ENCODE peak calls at places on chromosomes 11 and 22, in nine cellular contexts. One of them, this sample, is unnamed.

GRCh38 chr11:2664331-2664730 is 35.5 kb downstream of the KCNQ1OT1 start:
- DNase-seq in uterus: no peak
- DNase-seq in CD8-positive, alpha-beta memory T cell: no peak
- DNase-seq in endodermal cell: peak; percentile 30
- DNase-seq in DMS53: no peak
- DNase-seq in HFFc6: no peak
- DNase-seq in heart right ventricle: no peak
- DNase-seq in RWPE1: no peak
- DNase-seq in NT2/D1: no peak
- DNase-seq in this sample: no peak

GRCh38 chr11:70027451-70027850 is 50.7 kb upstream of the ANO1 start:
- DNase-seq in uterus: no peak
- DNase-seq in endodermal cell: peak; percentile 13
- DNase-seq in CD8-positive, alpha-beta memory T cell: no peak
- DNase-seq in RWPE1: no peak
- DNase-seq in DMS53: no peak
- DNase-seq in HFFc6: no peak
- DNase-seq in NT2/D1: no peak
- DNase-seq in heart right ventricle: no peak
- DNase-seq in this sample: no peak

GRCh38 chr22:34998921-34999320 is 67.0 kb upstream of the ISX start:
- DNase-seq in endodermal cell: no peak
- DNase-seq in HFFc6: no peak
- DNase-seq in DMS53: no peak
- DNase-seq in RWPE1: no peak
- DNase-seq in heart right ventricle: no peak
- DNase-seq in uterus: no peak
- DNase-seq in NT2/D1: no peak
- DNase-seq in CD8-positive, alpha-beta memory T cell: no peak
- DNase-seq in this sample: no peak

GRCh38 chr11:67071420-67072284 is 15.0 kb downstream of the RHOD start:
- DNase-seq in DMS53: peak; percentile 96
- DNase-seq in NT2/D1: peak; percentile 86
- DNase-seq in uterus: peak; percentile 40
- DNase-seq in endodermal cell: peak; percentile 97
- DNase-seq in HFFc6: no peak
- DNase-seq in heart right ventricle: peak; percentile 74
- DNase-seq in RWPE1: no peak
- DNase-seq in CD8-positive, alpha-beta memory T cell: peak; percentile 58
- DNase-seq in this sample: peak; percentile 50

GRCh38 chr11:3849297-3849874 is 6.1 kb upstream of the STIM1 start:
- DNase-seq in endodermal cell: peak; percentile 57
- DNase-seq in DMS53: peak; percentile 64
- DNase-seq in NT2/D1: no peak
- DNase-seq in RWPE1: peak; percentile 49
- DNase-seq in uterus: no peak
- DNase-seq in heart right ventricle: peak; percentile 34
- DNase-seq in CD8-positive, alpha-beta memory T cell: peak; percentile 32
- DNase-seq in HFFc6: peak; percentile 37
- DNase-seq in this sample: no peak

GRCh38 chr22:36874309-36874696 is 13.5 kb downstream of the NCF4 start:
- DNase-seq in heart right ventricle: no peak
- DNase-seq in CD8-positive, alpha-beta memory T cell: no peak
- DNase-seq in DMS53: no peak
- DNase-seq in endodermal cell: no peak
- DNase-seq in RWPE1: no peak
- DNase-seq in NT2/D1: no peak
- DNase-seq in uterus: no peak
- DNase-seq in HFFc6: no peak
- DNase-seq in this sample: no peak

GRCh38 chr11:33480636-33481035 is 220.0 kb downstream of the C11orf91 start:
- DNase-seq in DMS53: no peak
- DNase-seq in uterus: no peak
- DNase-seq in heart right ventricle: no peak
- DNase-seq in RWPE1: no peak
- DNase-seq in NT2/D1: no peak
- DNase-seq in endodermal cell: peak; percentile 22
- DNase-seq in HFFc6: no peak
- DNase-seq in CD8-positive, alpha-beta memory T cell: no peak
- DNase-seq in this sample: no peak

GRCh38 chr11:17762309-17762974 is 27.9 kb downstream of the KCNC1 start:
- DNase-seq in DMS53: peak; percentile 17
- DNase-seq in CD8-positive, alpha-beta memory T cell: no peak
- DNase-seq in endodermal cell: no peak
- DNase-seq in uterus: no peak
- DNase-seq in heart right ventricle: no peak
- DNase-seq in HFFc6: no peak
- DNase-seq in RWPE1: no peak
- DNase-seq in NT2/D1: no peak
- DNase-seq in this sample: no peak

GRCh38 chr11:97739892-97740782 is 1280.6 kb upstream of the CNTN5 start:
- DNase-seq in endodermal cell: no peak
- DNase-seq in RWPE1: no peak
- DNase-seq in NT2/D1: no peak
- DNase-seq in CD8-positive, alpha-beta memory T cell: no peak
- DNase-seq in heart right ventricle: no peak
- DNase-seq in HFFc6: peak; percentile 62
- DNase-seq in uterus: no peak
- DNase-seq in DMS53: peak; percentile 83
- DNase-seq in this sample: no peak

GRCh38 chr11:68942751-68943271 is 38.0 kb downstream of the MRGPRD start:
- DNase-seq in NT2/D1: no peak
- DNase-seq in RWPE1: no peak
- DNase-seq in heart right ventricle: no peak
- DNase-seq in uterus: peak; percentile 77
- DNase-seq in endodermal cell: no peak
- DNase-seq in DMS53: no peak
- DNase-seq in CD8-positive, alpha-beta memory T cell: no peak
- DNase-seq in HFFc6: no peak
- DNase-seq in this sample: peak; percentile 76

GRCh38 chr11:77407613-77408012 is 66.3 kb downstream of the PAK1 start:
- DNase-seq in DMS53: peak; percentile 94
- DNase-seq in uterus: peak; percentile 40
- DNase-seq in NT2/D1: no peak
- DNase-seq in endodermal cell: no peak
- DNase-seq in HFFc6: peak; percentile 78
- DNase-seq in heart right ventricle: peak; percentile 31
- DNase-seq in CD8-positive, alpha-beta memory T cell: no peak
- DNase-seq in RWPE1: peak; percentile 70
- DNase-seq in this sample: no peak

GRCh38 chr11:6481924-6482275 is 599 bp downstream of the TIMM10B start:
- DNase-seq in RWPE1: no peak
- DNase-seq in heart right ventricle: no peak
- DNase-seq in DMS53: peak; percentile 56
- DNase-seq in uterus: no peak
- DNase-seq in endodermal cell: peak; percentile 57
- DNase-seq in NT2/D1: no peak
- DNase-seq in HFFc6: no peak
- DNase-seq in CD8-positive, alpha-beta memory T cell: no peak
- DNase-seq in this sample: no peak